ENCODE peak calls at places on chromosomes 13 and 19, in nine cellular contexts. M is iris pigment epithelial cell; N is activated naive CD4-positive, alpha-beta T cell treated with anti-CD3 and anti-CD28 coated beads for 36 hours; E is type B pancreatic cell; T is NCI-H524 treated with DMSO at 0.1 percent for 48 hours; D is omental fat pad; R is hepatic stellate cell; O is T-helper 22 cell; C is adrenal gland. H is an unnamed sample.

GRCh38 chr19:17246681-17247425 is 1.1 kb upstream of the NR2F6 start:
- DNase-seq in M (peak), N (no peak), E (no peak), T (no peak), D (no peak), R (no peak), O (no peak), C (peak), H (no peak)

GRCh38 chr19:54136864-54137113 is 773 bp upstream of the CNOT3 start:
- DNase-seq in M (no peak), N (no peak), E (no peak), T (no peak), D (no peak), R (no peak), O (no peak), C (no peak), H (no peak)

GRCh38 chr19:46609511-46610412 is 8.6 kb downstream of the CALM3 start:
- DNase-seq in M (no peak), N (no peak), E (no peak), T (no peak), D (no peak), R (peak), O (no peak), C (peak), H (no peak)

GRCh38 chr19:19062454-19063182 is 1.2 kb upstream of the SLC25A42 start:
- DNase-seq in M (peak), N (peak), E (no peak), T (no peak), D (no peak), R (peak), O (no peak), C (peak), H (peak)

GRCh38 chr13:40983725-40984669 is 35.1 kb downstream of the ELF1 start:
- DNase-seq in M (no peak), N (no peak), E (no peak), T (no peak), D (no peak), R (no peak), O (peak), C (no peak), H (no peak)

GRCh38 chr19:17522988-17523872 is 11.8 kb downstream of the PGLS start:
- DNase-seq in M (no peak), N (peak), E (no peak), T (no peak), D (no peak), R (no peak), O (no peak), C (no peak), H (peak)

GRCh38 chr13:48615017-48615416 is 38.7 kb upstream of the CYSLTR2 start:
- DNase-seq in M (no peak), N (no peak), E (no peak), T (no peak), D (no peak), R (no peak), O (no peak), C (no peak), H (no peak)

GRCh38 chr13:97445504-97446187 is 11.7 kb downstream of the RAP2A start:
- DNase-seq in M (no peak), N (no peak), E (no peak), T (no peak), D (no peak), R (no peak), O (no peak), C (no peak), H (no peak)

GRCh38 chr13:40206241-40207109 is 460.0 kb downstream of the FOXO1 start:
- DNase-seq in M (peak), N (peak), E (no peak), T (no peak), D (no peak), R (no peak), O (no peak), C (no peak), H (no peak)

GRCh38 chr13:90447735-90448103 is 899.8 kb upstream of the MIR17HG start:
- DNase-seq in M (peak), N (no peak), E (no peak), T (no peak), D (no peak), R (no peak), O (no peak), C (no peak), H (no peak)

GRCh38 chr13:76331948-76332712 is 554.1 kb downstream of the KCTD12 start:
- DNase-seq in M (peak), N (no peak), E (no peak), T (no peak), D (no peak), R (no peak), O (no peak), C (no peak), H (no peak)

GRCh38 chr19:7850429-7850819 is 20.4 kb downstream of the EVI5L start:
- DNase-seq in M (peak), N (no peak), E (no peak), T (no peak), D (no peak), R (no peak), O (no peak), C (no peak), H (no peak)

GRCh38 chr19:2046046-2046907 is 4.8 kb downstream of the MKNK2 start:
- DNase-seq in M (no peak), N (no peak), E (no peak), T (no peak), D (no peak), R (no peak), O (no peak), C (no peak), H (no peak)

GRCh38 chr13:102846261-102847015 is 606 bp downstream of the ERCC5 start:
- DNase-seq in M (peak), N (peak), E (no peak), T (peak), D (no peak), R (no peak), O (peak), C (peak), H (peak)

GRCh38 chr13:62331384-62331783 is 915.7 kb upstream of the PCDH20 start:
- DNase-seq in M (no peak), N (no peak), E (no peak), T (no peak), D (no peak), R (no peak), O (no peak), C (no peak), H (no peak)

GRCh38 chr13:26482451-26483197 is 74.9 kb upstream of the WASF3 start:
- DNase-seq in M (peak), N (peak), E (no peak), T (no peak), D (peak), R (peak), O (peak), C (peak), H (peak)

GRCh38 chr19:49823472-49823871 is 5.4 kb downstream of the MED25 start:
- DNase-seq in M (no peak), N (no peak), E (no peak), T (no peak), D (no peak), R (no peak), O (no peak), C (no peak), H (no peak)

GRCh38 chr19:1046836-1047695 is 7.2 kb downstream of the ABCA7 start:
- DNase-seq in M (no peak), N (no peak), E (no peak), T (no peak), D (no peak), R (no peak), O (no peak), C (no peak), H (no peak)

GRCh38 chr13:23707674-23708073 is 137.5 kb downstream of the TNFRSF19 start:
- DNase-seq in M (peak), N (peak), E (no peak), T (no peak), D (no peak), R (no peak), O (no peak), C (no peak), H (no peak)

GRCh38 chr19:31338069-31338767 is 11.0 kb downstream of the TSHZ3 start:
- DNase-seq in M (peak), N (peak), E (no peak), T (no peak), D (no peak), R (peak), O (no peak), C (peak), H (peak)

GRCh38 chr13:111943229-111943795 is 123.6 kb upstream of the SOX1 start:
- DNase-seq in M (no peak), N (no peak), E (no peak), T (no peak), D (no peak), R (no peak), O (no peak), C (no peak), H (no peak)

GRCh38 chr19:23070353-23070781 is 46.5 kb upstream of the ZNF730 start:
- DNase-seq in M (peak), N (peak), E (no peak), T (no peak), D (no peak), R (no peak), O (no peak), C (peak), H (no peak)

GRCh38 chr19:50358483-50359431 is 6.7 kb downstream of the NAPSA start:
- DNase-seq in M (no peak), N (peak), E (no peak), T (no peak), D (no peak), R (peak), O (peak), C (peak), H (peak)

GRCh38 chr19:1429750-1430149 is 8.4 kb upstream of the RPS15 start:
- DNase-seq in M (no peak), N (no peak), E (no peak), T (no peak), D (no peak), R (no peak), O (no peak), C (peak), H (no peak)

GRCh38 chr19:28466107-28467045 is 746.6 kb downstream of the UQCRFS1 start:
- DNase-seq in M (peak), N (peak), E (peak), T (no peak), D (peak), R (peak), O (no peak), C (peak), H (peak)

GRCh38 chr13:101919541-101920306 is 467.2 kb downstream of the ITGBL1 start:
- DNase-seq in M (peak), N (no peak), E (no peak), T (no peak), D (no peak), R (no peak), O (no peak), C (no peak), H (peak)

GRCh38 chr19:38731654-38732301 is 12.5 kb downstream of the CAPN12 start:
- DNase-seq in M (no peak), N (no peak), E (no peak), T (no peak), D (no peak), R (no peak), O (no peak), C (peak), H (no peak)

GRCh38 chr13:112251930-112252585 is 124.1 kb upstream of the SPACA7 start:
- DNase-seq in M (no peak), N (no peak), E (peak), T (no peak), D (no peak), R (no peak), O (no peak), C (no peak), H (no peak)

GRCh38 chr13:38045278-38046048 is 175.9 kb upstream of the TRPC4 start:
- DNase-seq in M (peak), N (no peak), E (no peak), T (peak), D (no peak), R (no peak), O (no peak), C (no peak), H (no peak)

GRCh38 chr19:46189971-46190335 is 39.6 kb upstream of the IGFL1 start:
- DNase-seq in M (no peak), N (no peak), E (no peak), T (no peak), D (no peak), R (no peak), O (no peak), C (no peak), H (no peak)

GRCh38 chr19:48169585-48169973 is 565 bp downstream of the LIG1 start:
- DNase-seq in M (peak), N (peak), E (peak), T (no peak), D (peak), R (peak), O (peak), C (peak), H (peak)

GRCh38 chr19:45558399-45558878 is 26.2 kb downstream of the OPA3 start:
- DNase-seq in M (peak), N (peak), E (no peak), T (peak), D (no peak), R (peak), O (peak), C (peak), H (peak)

GRCh38 chr19:6047256-6047655 is 63.0 kb downstream of the RFX2 start:
- DNase-seq in M (no peak), N (no peak), E (peak), T (no peak), D (no peak), R (no peak), O (no peak), C (peak), H (no peak)

GRCh38 chr13:50340146-50340545 is 324.9 kb downstream of the KCNRG start:
- DNase-seq in M (no peak), N (no peak), E (no peak), T (no peak), D (no peak), R (no peak), O (no peak), C (no peak), H (no peak)

GRCh38 chr19:56141416-56141992 is 417 bp downstream of the ZNF444 start:
- DNase-seq in M (no peak), N (peak), E (no peak), T (no peak), D (no peak), R (no peak), O (no peak), C (no peak), H (peak)

GRCh38 chr19:11659612-11660011 is 62.3 kb downstream of the ZNF627 start:
- DNase-seq in M (peak), N (no peak), E (no peak), T (no peak), D (no peak), R (peak), O (no peak), C (no peak), H (no peak)

GRCh38 chr19:33561261-33561660 is 39.7 kb upstream of the PEPD start:
- DNase-seq in M (no peak), N (no peak), E (no peak), T (no peak), D (no peak), R (no peak), O (no peak), C (no peak), H (no peak)

GRCh38 chr13:107864543-107865460 is 350.5 kb downstream of the LIG4 start:
- DNase-seq in M (peak), N (peak), E (no peak), T (no peak), D (no peak), R (peak), O (no peak), C (no peak), H (peak)

H was measured in DND-41.